ENCODE peak calls at places on chromosomes 2 and 18, in five cellular contexts. One of them, this sample, is unnamed.

GRCh38 chr18:79988079-79988924 is at the start of gene TXNL4A:
- DNase-seq in stimulated activated CD4-positive, alpha-beta T cell treated with anti-CD3 and anti-CD28 coated beads, Interleukin-12 subunit alpha, Interleukin-12 subunit beta, amount 100 ng/mL, for 48 hours: peak; percentile 71
- DNase-seq in cardiac fibroblast: peak; percentile 89
- DNase-seq in fibroblast of the aortic adventitia: peak; percentile 81
- DNase-seq in GM19239: peak; percentile 85
- DNase-seq in this sample: peak; percentile 94

GRCh38 chr2:144511945-144512344 is 8.0 kb downstream of the ZEB2 start:
- DNase-seq in stimulated activated CD4-positive, alpha-beta T cell treated with anti-CD3 and anti-CD28 coated beads, Interleukin-12 subunit alpha, Interleukin-12 subunit beta, amount 100 ng/mL, for 48 hours: no peak
- DNase-seq in cardiac fibroblast: no peak
- DNase-seq in fibroblast of the aortic adventitia: peak; percentile 15
- DNase-seq in GM19239: no peak
- DNase-seq in this sample: peak; percentile 30

GRCh38 chr2:203585541-203585940 is 50.4 kb upstream of the RAPH1 start:
- DNase-seq in stimulated activated CD4-positive, alpha-beta T cell treated with anti-CD3 and anti-CD28 coated beads, Interleukin-12 subunit alpha, Interleukin-12 subunit beta, amount 100 ng/mL, for 48 hours: no peak
- DNase-seq in cardiac fibroblast: no peak
- DNase-seq in fibroblast of the aortic adventitia: no peak
- DNase-seq in GM19239: no peak
- DNase-seq in this sample: no peak

GRCh38 chr2:75896779-75897366 is 186.2 kb upstream of the GCFC2 start:
- DNase-seq in stimulated activated CD4-positive, alpha-beta T cell treated with anti-CD3 and anti-CD28 coated beads, Interleukin-12 subunit alpha, Interleukin-12 subunit beta, amount 100 ng/mL, for 48 hours: no peak
- DNase-seq in cardiac fibroblast: no peak
- DNase-seq in fibroblast of the aortic adventitia: no peak
- DNase-seq in GM19239: peak; percentile 9
- DNase-seq in this sample: peak; percentile 46

GRCh38 chr2:202693503-202693902 is 58.7 kb downstream of the FAM117B start:
- DNase-seq in stimulated activated CD4-positive, alpha-beta T cell treated with anti-CD3 and anti-CD28 coated beads, Interleukin-12 subunit alpha, Interleukin-12 subunit beta, amount 100 ng/mL, for 48 hours: no peak
- DNase-seq in cardiac fibroblast: no peak
- DNase-seq in fibroblast of the aortic adventitia: no peak
- DNase-seq in GM19239: no peak
- DNase-seq in this sample: no peak

GRCh38 chr2:70751881-70752280 is 16.1 kb downstream of the ADD2 start:
- DNase-seq in stimulated activated CD4-positive, alpha-beta T cell treated with anti-CD3 and anti-CD28 coated beads, Interleukin-12 subunit alpha, Interleukin-12 subunit beta, amount 100 ng/mL, for 48 hours: no peak
- DNase-seq in cardiac fibroblast: no peak
- DNase-seq in fibroblast of the aortic adventitia: no peak
- DNase-seq in GM19239: no peak
- DNase-seq in this sample: no peak

GRCh38 chr2:144389151-144389929 is 130.6 kb downstream of the ZEB2 start:
- DNase-seq in stimulated activated CD4-positive, alpha-beta T cell treated with anti-CD3 and anti-CD28 coated beads, Interleukin-12 subunit alpha, Interleukin-12 subunit beta, amount 100 ng/mL, for 48 hours: no peak
- DNase-seq in cardiac fibroblast: no peak
- DNase-seq in fibroblast of the aortic adventitia: no peak
- DNase-seq in GM19239: no peak
- DNase-seq in this sample: no peak

GRCh38 chr18:30139631-30140287 is 902.8 kb downstream of the DSC3 start:
- DNase-seq in stimulated activated CD4-positive, alpha-beta T cell treated with anti-CD3 and anti-CD28 coated beads, Interleukin-12 subunit alpha, Interleukin-12 subunit beta, amount 100 ng/mL, for 48 hours: no peak
- DNase-seq in cardiac fibroblast: no peak
- DNase-seq in fibroblast of the aortic adventitia: no peak
- DNase-seq in GM19239: no peak
- DNase-seq in this sample: no peak

GRCh38 chr2:177154809-177155208 is 57.8 kb upstream of the HNRNPA3 start:
- DNase-seq in stimulated activated CD4-positive, alpha-beta T cell treated with anti-CD3 and anti-CD28 coated beads, Interleukin-12 subunit alpha, Interleukin-12 subunit beta, amount 100 ng/mL, for 48 hours: no peak
- DNase-seq in cardiac fibroblast: no peak
- DNase-seq in fibroblast of the aortic adventitia: no peak
- DNase-seq in GM19239: no peak
- DNase-seq in this sample: no peak

GRCh38 chr2:47067788-47068407 is 87.2 kb downstream of the STPG4 start:
- DNase-seq in stimulated activated CD4-positive, alpha-beta T cell treated with anti-CD3 and anti-CD28 coated beads, Interleukin-12 subunit alpha, Interleukin-12 subunit beta, amount 100 ng/mL, for 48 hours: no peak
- DNase-seq in cardiac fibroblast: no peak
- DNase-seq in fibroblast of the aortic adventitia: no peak
- DNase-seq in GM19239: no peak
- DNase-seq in this sample: no peak

GRCh38 chr2:4673025-4673489 is 969.7 kb downstream of the DCDC2C start:
- DNase-seq in stimulated activated CD4-positive, alpha-beta T cell treated with anti-CD3 and anti-CD28 coated beads, Interleukin-12 subunit alpha, Interleukin-12 subunit beta, amount 100 ng/mL, for 48 hours: no peak
- DNase-seq in cardiac fibroblast: no peak
- DNase-seq in fibroblast of the aortic adventitia: no peak
- DNase-seq in GM19239: no peak
- DNase-seq in this sample: no peak

GRCh38 chr18:35122586-35123224 is 81.5 kb downstream of the MAPRE2 start:
- DNase-seq in stimulated activated CD4-positive, alpha-beta T cell treated with anti-CD3 and anti-CD28 coated beads, Interleukin-12 subunit alpha, Interleukin-12 subunit beta, amount 100 ng/mL, for 48 hours: peak; percentile 8
- DNase-seq in cardiac fibroblast: peak; percentile 7
- DNase-seq in fibroblast of the aortic adventitia: no peak
- DNase-seq in GM19239: peak; percentile 13
- DNase-seq in this sample: no peak

GRCh38 chr2:70047406-70048033 is 39.8 kb upstream of the PCBP1 start:
- DNase-seq in stimulated activated CD4-positive, alpha-beta T cell treated with anti-CD3 and anti-CD28 coated beads, Interleukin-12 subunit alpha, Interleukin-12 subunit beta, amount 100 ng/mL, for 48 hours: no peak
- DNase-seq in cardiac fibroblast: no peak
- DNase-seq in fibroblast of the aortic adventitia: no peak
- DNase-seq in GM19239: no peak
- DNase-seq in this sample: no peak

GRCh38 chr2:145352499-145352898 is 832.6 kb upstream of the ZEB2 start:
- DNase-seq in stimulated activated CD4-positive, alpha-beta T cell treated with anti-CD3 and anti-CD28 coated beads, Interleukin-12 subunit alpha, Interleukin-12 subunit beta, amount 100 ng/mL, for 48 hours: no peak
- DNase-seq in cardiac fibroblast: no peak
- DNase-seq in fibroblast of the aortic adventitia: no peak
- DNase-seq in GM19239: no peak
- DNase-seq in this sample: no peak

GRCh38 chr2:63692002-63692606 is 103.3 kb downstream of the MDH1 start:
- DNase-seq in stimulated activated CD4-positive, alpha-beta T cell treated with anti-CD3 and anti-CD28 coated beads, Interleukin-12 subunit alpha, Interleukin-12 subunit beta, amount 100 ng/mL, for 48 hours: peak; percentile 30
- DNase-seq in cardiac fibroblast: peak; percentile 73
- DNase-seq in fibroblast of the aortic adventitia: peak; percentile 81
- DNase-seq in GM19239: peak; percentile 6
- DNase-seq in this sample: peak; percentile 59

GRCh38 chr2:44126106-44126797 is 42.4 kb upstream of the PPM1B start:
- DNase-seq in stimulated activated CD4-positive, alpha-beta T cell treated with anti-CD3 and anti-CD28 coated beads, Interleukin-12 subunit alpha, Interleukin-12 subunit beta, amount 100 ng/mL, for 48 hours: no peak
- DNase-seq in cardiac fibroblast: no peak
- DNase-seq in fibroblast of the aortic adventitia: no peak
- DNase-seq in GM19239: no peak
- DNase-seq in this sample: no peak

GRCh38 chr2:205903549-205904129 is 182.3 kb downstream of the INO80D start:
- DNase-seq in stimulated activated CD4-positive, alpha-beta T cell treated with anti-CD3 and anti-CD28 coated beads, Interleukin-12 subunit alpha, Interleukin-12 subunit beta, amount 100 ng/mL, for 48 hours: no peak
- DNase-seq in cardiac fibroblast: no peak
- DNase-seq in fibroblast of the aortic adventitia: no peak
- DNase-seq in GM19239: peak; percentile 12
- DNase-seq in this sample: no peak

GRCh38 chr2:207123776-207124391 is 41.9 kb downstream of the KLF7 start:
- DNase-seq in stimulated activated CD4-positive, alpha-beta T cell treated with anti-CD3 and anti-CD28 coated beads, Interleukin-12 subunit alpha, Interleukin-12 subunit beta, amount 100 ng/mL, for 48 hours: no peak
- DNase-seq in cardiac fibroblast: no peak
- DNase-seq in fibroblast of the aortic adventitia: no peak
- DNase-seq in GM19239: no peak
- DNase-seq in this sample: no peak

GRCh38 chr18:1488957-1489356 is 584.3 kb downstream of the ADCYAP1 start:
- DNase-seq in stimulated activated CD4-positive, alpha-beta T cell treated with anti-CD3 and anti-CD28 coated beads, Interleukin-12 subunit alpha, Interleukin-12 subunit beta, amount 100 ng/mL, for 48 hours: no peak
- DNase-seq in cardiac fibroblast: no peak
- DNase-seq in fibroblast of the aortic adventitia: no peak
- DNase-seq in GM19239: no peak
- DNase-seq in this sample: peak; percentile 29

GRCh38 chr2:207514451-207514850 is 15.3 kb upstream of the CREB1 start:
- DNase-seq in stimulated activated CD4-positive, alpha-beta T cell treated with anti-CD3 and anti-CD28 coated beads, Interleukin-12 subunit alpha, Interleukin-12 subunit beta, amount 100 ng/mL, for 48 hours: no peak
- DNase-seq in cardiac fibroblast: no peak
- DNase-seq in fibroblast of the aortic adventitia: no peak
- DNase-seq in GM19239: no peak
- DNase-seq in this sample: no peak

GRCh38 chr2:191713837-191714236 is 35.9 kb downstream of the NABP1 start:
- DNase-seq in stimulated activated CD4-positive, alpha-beta T cell treated with anti-CD3 and anti-CD28 coated beads, Interleukin-12 subunit alpha, Interleukin-12 subunit beta, amount 100 ng/mL, for 48 hours: no peak
- DNase-seq in cardiac fibroblast: no peak
- DNase-seq in fibroblast of the aortic adventitia: no peak
- DNase-seq in GM19239: no peak
- DNase-seq in this sample: no peak

GRCh38 chr2:119170504-119170903 is 12.0 kb upstream of the C1QL2 start:
- DNase-seq in stimulated activated CD4-positive, alpha-beta T cell treated with anti-CD3 and anti-CD28 coated beads, Interleukin-12 subunit alpha, Interleukin-12 subunit beta, amount 100 ng/mL, for 48 hours: no peak
- DNase-seq in cardiac fibroblast: no peak
- DNase-seq in fibroblast of the aortic adventitia: no peak
- DNase-seq in GM19239: no peak
- DNase-seq in this sample: no peak

GRCh38 chr2:224293976-224294375 is 107.9 kb downstream of the FAM124B start:
- DNase-seq in stimulated activated CD4-positive, alpha-beta T cell treated with anti-CD3 and anti-CD28 coated beads, Interleukin-12 subunit alpha, Interleukin-12 subunit beta, amount 100 ng/mL, for 48 hours: no peak
- DNase-seq in cardiac fibroblast: no peak
- DNase-seq in fibroblast of the aortic adventitia: no peak
- DNase-seq in GM19239: no peak
- DNase-seq in this sample: no peak

GRCh38 chr2:44684559-44684958 is 256.9 kb upstream of the SIX3 start:
- DNase-seq in stimulated activated CD4-positive, alpha-beta T cell treated with anti-CD3 and anti-CD28 coated beads, Interleukin-12 subunit alpha, Interleukin-12 subunit beta, amount 100 ng/mL, for 48 hours: no peak
- DNase-seq in cardiac fibroblast: no peak
- DNase-seq in fibroblast of the aortic adventitia: no peak
- DNase-seq in GM19239: no peak
- DNase-seq in this sample: no peak

GRCh38 chr2:165791811-165792454 is 2.1 kb downstream of the GALNT3 start:
- DNase-seq in stimulated activated CD4-positive, alpha-beta T cell treated with anti-CD3 and anti-CD28 coated beads, Interleukin-12 subunit alpha, Interleukin-12 subunit beta, amount 100 ng/mL, for 48 hours: no peak
- DNase-seq in cardiac fibroblast: no peak
- DNase-seq in fibroblast of the aortic adventitia: no peak
- DNase-seq in GM19239: no peak
- DNase-seq in this sample: peak; percentile 50

GRCh38 chr18:21342372-21342771 is 100.3 kb downstream of the GREB1L start:
- DNase-seq in stimulated activated CD4-positive, alpha-beta T cell treated with anti-CD3 and anti-CD28 coated beads, Interleukin-12 subunit alpha, Interleukin-12 subunit beta, amount 100 ng/mL, for 48 hours: no peak
- DNase-seq in cardiac fibroblast: no peak
- DNase-seq in fibroblast of the aortic adventitia: no peak
- DNase-seq in GM19239: no peak
- DNase-seq in this sample: no peak

GRCh38 chr2:233707979-233708644 is 4.6 kb upstream of the UGT1A5 start:
- DNase-seq in stimulated activated CD4-positive, alpha-beta T cell treated with anti-CD3 and anti-CD28 coated beads, Interleukin-12 subunit alpha, Interleukin-12 subunit beta, amount 100 ng/mL, for 48 hours: no peak
- DNase-seq in cardiac fibroblast: peak; percentile 62
- DNase-seq in fibroblast of the aortic adventitia: peak; percentile 67
- DNase-seq in GM19239: no peak
- DNase-seq in this sample: peak; percentile 39

GRCh38 chr2:191113761-191114160 is 37.0 kb downstream of the STAT4 start:
- DNase-seq in stimulated activated CD4-positive, alpha-beta T cell treated with anti-CD3 and anti-CD28 coated beads, Interleukin-12 subunit alpha, Interleukin-12 subunit beta, amount 100 ng/mL, for 48 hours: no peak
- DNase-seq in cardiac fibroblast: no peak
- DNase-seq in fibroblast of the aortic adventitia: no peak
- DNase-seq in GM19239: no peak
- DNase-seq in this sample: no peak

GRCh38 chr2:75320893-75321292 is 121.6 kb upstream of the TACR1 start:
- DNase-seq in stimulated activated CD4-positive, alpha-beta T cell treated with anti-CD3 and anti-CD28 coated beads, Interleukin-12 subunit alpha, Interleukin-12 subunit beta, amount 100 ng/mL, for 48 hours: no peak
- DNase-seq in cardiac fibroblast: no peak
- DNase-seq in fibroblast of the aortic adventitia: no peak
- DNase-seq in GM19239: no peak
- DNase-seq in this sample: peak; percentile 32

GRCh38 chr2:109238580-109238979 is 109.6 kb downstream of the SH3RF3 start:
- DNase-seq in stimulated activated CD4-positive, alpha-beta T cell treated with anti-CD3 and anti-CD28 coated beads, Interleukin-12 subunit alpha, Interleukin-12 subunit beta, amount 100 ng/mL, for 48 hours: no peak
- DNase-seq in cardiac fibroblast: peak; percentile 95
- DNase-seq in fibroblast of the aortic adventitia: peak; percentile 92
- DNase-seq in GM19239: peak; percentile 49
- DNase-seq in this sample: no peak

GRCh38 chr18:46374850-46375249 is 270.7 kb downstream of the HAUS1 start:
- DNase-seq in stimulated activated CD4-positive, alpha-beta T cell treated with anti-CD3 and anti-CD28 coated beads, Interleukin-12 subunit alpha, Interleukin-12 subunit beta, amount 100 ng/mL, for 48 hours: no peak
- DNase-seq in cardiac fibroblast: no peak
- DNase-seq in fibroblast of the aortic adventitia: no peak
- DNase-seq in GM19239: no peak
- DNase-seq in this sample: no peak